ENCODE peak calls at places on chromosomes 6 and 20, in four cellular contexts. Z is uterus, H is neural progenitor cell, J is PC-9. F is an unnamed sample.

GRCh38 chr20:1841554-1842140 is 53.6 kb upstream of the SIRPA start:
- DNase-seq in Z (no peak), H (no peak), J (no peak), F (no peak)

GRCh38 chr6:2086328-2087008 is 158.9 kb downstream of the GMDS start:
- DNase-seq in Z (no peak), H (no peak), J (no peak), F (no peak)

GRCh38 chr6:157761331-157761921 is 61.6 kb upstream of the SNX9 start:
- DNase-seq in Z (peak; percentile 30), H (no peak), J (no peak), F (no peak)

GRCh38 chr6:168060521-168060931 is 18.5 kb downstream of the FRMD1 start:
- DNase-seq in Z (peak; percentile 32), H (peak; percentile 79), J (peak; percentile 8), F (peak; percentile 35)

GRCh38 chr6:27281105-27281539 is 31.0 kb downstream of the POM121L2 start:
- DNase-seq in Z (no peak), H (no peak), J (no peak), F (no peak)

GRCh38 chr6:46626228-46626909 is 26.2 kb downstream of the CYP39A1 start:
- DNase-seq in Z (no peak), H (peak; percentile 13), J (no peak), F (no peak)

GRCh38 chr6:112571886-112572285 is 224.8 kb downstream of the RFPL4B start:
- DNase-seq in Z (no peak), H (no peak), J (no peak), F (no peak)

GRCh38 chr20:62602550-62602949 is 39.8 kb upstream of the SLCO4A1 start:
- DNase-seq in Z (no peak), H (no peak), J (peak; percentile 71), F (no peak)

GRCh38 chr6:110597754-110598153 is 121.3 kb upstream of the SLC22A16 start:
- DNase-seq in Z (no peak), H (no peak), J (no peak), F (no peak)

GRCh38 chr6:73732845-73733675 is 37.1 kb downstream of the CD109 start:
- DNase-seq in Z (peak; percentile 71), H (peak; percentile 73), J (peak; percentile 65), F (no peak)

GRCh38 chr6:57205550-57206328 is 16.4 kb downstream of the RAB23 start:
- DNase-seq in Z (no peak), H (no peak), J (no peak), F (no peak)
- H3K27ac ChIP-seq in Z (peak overlapping the region; percentile 36), H (no peak overlapping the region), J (no peak overlapping the region), F (no peak overlapping the region)

DNA sequence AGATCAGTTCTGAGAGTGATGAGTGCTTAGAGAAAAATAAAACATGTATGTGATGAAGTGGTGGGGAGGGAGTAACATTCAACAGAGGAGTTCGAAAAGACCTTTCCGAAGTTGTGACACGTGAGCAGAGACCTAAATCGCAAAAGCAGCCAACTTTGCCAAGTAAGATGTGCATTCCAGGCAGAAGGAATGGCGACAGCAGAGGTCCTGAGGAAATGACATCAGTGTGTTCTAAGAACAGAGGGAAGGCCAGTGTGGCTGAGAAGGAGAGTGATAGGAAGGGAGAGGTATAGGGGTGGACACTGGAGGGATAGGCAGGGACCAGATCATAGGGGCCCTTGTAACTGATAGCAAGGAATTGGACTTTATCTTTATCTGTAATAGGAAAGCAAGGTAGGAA is 51.3 kb downstream of the ADAT2 start:
- DNase-seq in Z (no peak), H (no peak), J (no peak), F (no peak)
- H3K27ac ChIP-seq in Z (no peak overlapping the region), H (no peak overlapping the region), J (no peak overlapping the region), F (no peak overlapping the region)

GRCh38 chr6:105900120-105900937 is 185.8 kb upstream of the PRDM1 start:
- DNase-seq in Z (no peak), H (no peak), J (no peak), F (no peak)
- H3K27ac ChIP-seq in Z (no peak overlapping the region), H (no peak overlapping the region), J (no peak overlapping the region), F (no peak overlapping the region)

GRCh38 chr20:5183731-5184474 is 57.1 kb downstream of the CDS2 start:
- DNase-seq in Z (no peak), H (no peak), J (no peak), F (no peak)
- H3K27ac ChIP-seq in Z (no peak overlapping the region), H (no peak overlapping the region), J (no peak overlapping the region), F (no peak overlapping the region)

GRCh38 chr6:54031194-54031593 is 80.0 kb upstream of the MLIP start:
- DNase-seq in Z (no peak), H (no peak), J (no peak), F (no peak)

GRCh38 chr6:54029187-54029586 is 82.1 kb upstream of the MLIP start:
- DNase-seq in Z (no peak), H (no peak), J (no peak), F (no peak)

GRCh38 chr6:54026652-54027400 is 84.4 kb upstream of the MLIP start:
- DNase-seq in Z (no peak), H (no peak), J (no peak), F (no peak)
- H3K27ac ChIP-seq in Z (no peak overlapping the region), H (no peak overlapping the region), J (no peak overlapping the region), F (no peak overlapping the region)

F was measured in substantia nigra.